ENCODE peak calls at places on chromosomes 11 and 22, in ten cellular contexts. V, Z, G, S, O, R, W, I, J and A are unnamed samples.

GRCh38 chr11:69489031-69489745 is 7.7 kb downstream of the LINC01488 start:
- DNase-seq in J (no peak), I (peak; percentile 81), S (no peak), W (no peak), O (no peak), G (no peak), V (no peak), Z (no peak), R (no peak), A (no peak)

GRCh38 chr11:34074391-34074790 is 22.9 kb downstream of the CAPRIN1 start:
- DNase-seq in V (no peak), W (no peak), I (no peak), J (no peak), G (no peak), S (no peak), O (no peak), R (no peak), Z (no peak), A (no peak)

GRCh38 chr22:25774575-25775026 is 32.6 kb downstream of the MYO18B start:
- DNase-seq in I (peak; percentile 36), J (no peak), W (no peak), Z (no peak), S (no peak), R (peak; percentile 22), V (peak; percentile 44), G (peak; percentile 86), O (no peak), A (no peak)

GRCh38 chr11:33970984-33971466 is 79.1 kb upstream of the LMO2 start:
- DNase-seq in V (peak; percentile 47), W (peak; percentile 34), J (peak; percentile 77), I (peak; percentile 48), S (no peak), G (peak; percentile 53), O (peak; percentile 34), R (peak; percentile 43), Z (peak; percentile 55), A (peak; percentile 32)

GRCh38 chr11:119583585-119583984 is 145.4 kb downstream of the NECTIN1 start:
- DNase-seq in J (no peak), R (no peak), I (no peak), O (no peak), G (no peak), W (no peak), S (no peak), Z (no peak), V (no peak), A (no peak)

GRCh38 chr22:28002863-28003565 is 84.0 kb upstream of the PITPNB start:
- DNase-seq in Z (no peak), V (no peak), W (no peak), J (peak; percentile 12), G (no peak), I (no peak), O (no peak), S (no peak), R (no peak), A (no peak)

GRCh38 chr11:35303596-35304392 is 115.6 kb downstream of the SLC1A2 start:
- DNase-seq in O (no peak), W (peak; percentile 68), J (peak; percentile 95), G (no peak), Z (peak; percentile 55), S (no peak), I (peak; percentile 57), V (no peak), R (no peak), A (peak; percentile 80)

GRCh38 chr11:130979386-130979972 is 63.2 kb upstream of the SNX19 start:
- DNase-seq in V (no peak), O (no peak), S (no peak), W (no peak), J (peak; percentile 58), Z (peak; percentile 3), G (no peak), R (peak; percentile 8), I (no peak), A (no peak)

DNA sequence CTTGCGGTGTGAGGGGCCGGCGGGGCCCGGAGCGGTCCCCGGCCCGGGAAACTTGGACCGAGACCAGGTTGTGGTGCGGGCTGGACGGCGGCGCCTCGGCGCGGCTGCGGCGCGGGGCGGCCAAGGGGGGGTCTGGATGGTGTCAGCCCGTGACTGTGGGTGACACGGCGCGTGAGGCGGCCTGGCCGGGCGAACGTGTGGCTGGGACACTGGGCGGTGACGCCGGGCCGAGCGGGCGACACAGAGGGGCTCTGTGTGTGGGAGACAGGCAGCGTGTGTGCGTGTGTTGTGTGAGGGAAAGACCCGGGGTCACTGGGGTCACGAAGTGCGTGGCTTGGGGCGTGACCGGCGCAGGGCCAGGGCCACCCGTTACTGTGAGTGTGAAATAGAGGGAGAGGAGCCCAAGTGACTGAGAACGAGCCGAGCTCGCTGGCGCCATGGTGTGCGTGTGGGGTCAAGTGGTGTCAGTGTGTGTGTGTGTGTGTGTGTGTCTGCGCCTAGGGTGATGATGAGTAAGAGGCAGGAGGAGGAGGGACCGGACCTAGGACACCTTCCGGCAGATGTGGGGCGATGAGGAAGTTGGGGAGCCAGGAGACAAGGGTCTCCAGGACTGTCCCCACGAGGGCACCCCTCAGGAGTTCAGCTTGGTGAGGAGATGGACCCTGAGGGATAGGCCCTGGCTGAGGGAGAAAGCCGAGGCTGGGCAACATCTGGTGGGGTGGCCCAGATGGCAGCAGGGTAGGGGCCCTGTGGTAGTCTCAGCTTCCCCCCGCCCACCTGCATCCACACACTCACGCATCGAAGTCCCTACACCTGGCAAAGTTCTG is 817 bp downstream of the RELT start:
- DNase-seq in S (peak; percentile 61), W (peak; percentile 55), O (peak; percentile 61), G (no peak), J (peak; percentile 76), V (no peak), I (peak; percentile 64), Z (peak; percentile 82), R (peak; percentile 66), A (peak; percentile 86)
- H3K4me1 ChIP-seq in S (peaks cover 6% of the 10 kb centered on the region), W (no peaks in the 10 kb centered on the region), O (peaks cover 13% of the 10 kb centered on the region), G (peaks cover 3% of the 10 kb centered on the region), J (peaks cover 51% of the 10 kb centered on the region), V (peaks cover 18% of the 10 kb centered on the region), I (peaks cover 65% of the 10 kb centered on the region), Z (peaks cover 23% of the 10 kb centered on the region), R (peaks cover 66% of the 10 kb centered on the region), A (peaks cover 52% of the 10 kb centered on the region)

DNA sequence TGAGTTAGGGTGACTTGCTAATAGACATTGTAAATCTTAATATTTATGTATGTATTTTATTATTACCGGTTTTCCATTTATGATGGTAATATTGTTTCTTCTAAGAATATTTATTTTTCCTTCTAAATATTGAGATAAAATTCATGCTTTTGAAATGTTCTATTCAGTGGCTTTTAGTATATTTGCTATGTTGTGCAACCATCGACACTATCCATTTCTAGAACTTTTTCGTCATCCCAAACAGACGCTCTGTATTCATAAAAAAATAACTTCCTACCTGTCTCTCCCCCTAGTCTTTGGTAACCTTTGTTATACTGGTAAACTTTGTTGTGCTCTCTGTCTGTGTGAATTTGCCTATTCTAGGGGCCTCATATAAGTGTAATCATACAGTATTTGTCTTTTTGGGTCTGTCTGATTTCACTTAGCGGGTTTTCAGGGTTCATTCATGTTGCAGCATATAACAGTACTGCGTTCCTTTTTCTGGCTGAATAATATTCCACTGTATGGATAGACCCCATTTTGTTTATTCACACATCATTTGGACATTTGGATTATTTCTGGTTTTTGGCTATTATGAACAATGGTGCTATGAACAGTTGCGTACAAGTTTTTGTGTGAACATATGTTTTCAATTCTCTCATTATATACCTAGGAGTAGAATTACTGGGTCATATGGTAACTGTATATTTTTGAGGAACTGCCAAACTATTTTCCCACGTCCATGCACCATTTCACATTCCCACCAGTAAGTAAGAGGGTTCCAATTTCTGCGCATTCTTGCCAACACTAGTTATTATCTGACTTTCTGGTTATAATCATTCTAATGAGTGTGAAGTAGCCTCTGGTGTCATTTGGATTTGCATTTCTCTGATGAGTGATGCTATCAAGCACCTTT is 15.9 kb downstream of the NEAT1 start:
- DNase-seq in W (peak; percentile 11), O (no peak), R (no peak), J (no peak), I (no peak), S (no peak), V (no peak), G (no peak), Z (no peak), A (no peak)
- H3K4me1 ChIP-seq in W (peaks cover 20% of the 10 kb centered on the region), O (peaks cover 50% of the 10 kb centered on the region), R (peaks cover 85% of the 10 kb centered on the region), J (no peaks in the 10 kb centered on the region), I (peaks cover 97% of the 10 kb centered on the region), S (peaks cover 7% of the 10 kb centered on the region), V (peaks cover 3% of the 10 kb centered on the region), G (no peaks in the 10 kb centered on the region), Z (peaks cover 94% of the 10 kb centered on the region), A (peaks cover 32% of the 10 kb centered on the region)

GRCh38 chr11:829946-830294 is 2.2 kb downstream of the CRACR2B start:
- DNase-seq in V (no peak), S (no peak), O (no peak), W (no peak), I (no peak), Z (no peak), G (peak; percentile 92), R (no peak), J (no peak), A (no peak)

GRCh38 chr11:829116-829945 is 1.6 kb downstream of the CRACR2B start:
- DNase-seq in R (no peak), I (peak; percentile 67), O (no peak), J (peak; percentile 47), V (no peak), W (no peak), S (no peak), Z (no peak), G (peak; percentile 76), A (no peak)

GRCh38 chr11:827146-827860 is 416 bp upstream of the CRACR2B start:
- DNase-seq in Z (no peak), V (no peak), O (peak; percentile 75), S (no peak), G (peak; percentile 91), I (peak; percentile 47), R (peak; percentile 43), J (no peak), W (no peak), A (no peak)

GRCh38 chr11:827861-828167 is at the start of gene CRACR2B:
- DNase-seq in I (no peak), W (no peak), G (no peak), S (no peak), V (no peak), J (no peak), Z (no peak), O (no peak), R (no peak), A (no peak)

GRCh38 chr11:828501-829115 is 889 bp downstream of the CRACR2B start:
- DNase-seq in G (no peak), O (no peak), R (no peak), J (no peak), Z (no peak), V (no peak), I (no peak), S (no peak), W (no peak), A (no peak)
- H3K4me1 ChIP-seq in G (no peaks in the 10 kb centered on the region), O (peaks cover 27% of the 10 kb centered on the region), R (peaks cover 36% of the 10 kb centered on the region), J (peaks cover 30% of the 10 kb centered on the region), Z (peaks cover 55% of the 10 kb centered on the region), V (peaks cover 45% of the 10 kb centered on the region), I (peaks cover 70% of the 10 kb centered on the region), S (peaks cover 16% of the 10 kb centered on the region), W (peaks cover 55% of the 10 kb centered on the region), A (peaks cover 6% of the 10 kb centered on the region)

GRCh38 chr22:37226087-37226486 is 13.8 kb upstream of the SSTR3 start:
- DNase-seq in J (no peak), I (no peak), W (no peak), G (no peak), O (no peak), R (no peak), Z (no peak), S (no peak), V (no peak), A (no peak)

GRCh38 chr22:37224757-37225420 is 12.6 kb upstream of the SSTR3 start:
- DNase-seq in Z (no peak), R (no peak), V (no peak), J (no peak), O (no peak), W (no peak), I (no peak), G (no peak), S (no peak), A (no peak)

GRCh38 chr22:37228106-37229011 is 15.7 kb downstream of the RAC2 start:
- DNase-seq in O (peak; percentile 58), V (no peak), R (no peak), Z (no peak), W (no peak), I (peak; percentile 42), J (peak; percentile 83), S (peak; percentile 4), G (no peak), A (no peak)

GRCh38 chr22:37225481-37225880 is 13.2 kb upstream of the SSTR3 start:
- DNase-seq in V (no peak), G (no peak), Z (no peak), O (no peak), W (no peak), I (no peak), J (no peak), R (peak; percentile 51), S (no peak), A (no peak)

GRCh38 chr22:37226514-37226913 is 14.2 kb upstream of the SSTR3 start:
- DNase-seq in O (no peak), J (no peak), V (no peak), W (no peak), S (no peak), R (no peak), I (no peak), Z (no peak), G (no peak), A (no peak)
- H3K4me1 ChIP-seq in O (peaks cover 33% of the 10 kb centered on the region), J (no peaks in the 10 kb centered on the region), V (no peaks in the 10 kb centered on the region), W (no peaks in the 10 kb centered on the region), S (no peaks in the 10 kb centered on the region), R (peaks cover 69% of the 10 kb centered on the region), I (peaks cover 76% of the 10 kb centered on the region), Z (peaks cover 26% of the 10 kb centered on the region), G (no peaks in the 10 kb centered on the region), A (no peaks in the 10 kb centered on the region)